ENCODE peak calls at places on chromosomes 7 and 10, in eight cellular contexts. T, R, B, Z, V, G, C and Q are unnamed samples.

GRCh38 chr7:105677803-105678583 is 96.7 kb upstream of the EFCAB10 start:
- ATAC-seq in R (no peak), G (peak), B (peak), C (no peak), Z (peak), T (no peak), V (no peak), Q (no peak)

GRCh38 chr10:31759124-31759798 is 169.4 kb downstream of the ARHGAP12 start:
- ATAC-seq in V (peak), G (peak), B (no peak), T (no peak), C (peak), R (peak), Z (peak), Q (no peak)

GRCh38 chr7:25139536-25139935 is 14.5 kb upstream of the CYCS start:
- ATAC-seq in B (no peak), G (no peak), R (no peak), T (no peak), V (no peak), Z (no peak), C (no peak), Q (no peak)

GRCh38 chr10:89351402-89352038 is 23.7 kb downstream of the IFIT3 start:
- ATAC-seq in T (peak), G (peak), Z (no peak), V (peak), R (peak), B (no peak), C (peak), Q (peak)

GRCh38 chr10:78211476-78212110 is 177.9 kb downstream of the RPS24 start:
- ATAC-seq in B (no peak), R (peak), V (peak), G (no peak), C (peak), T (peak), Z (peak), Q (no peak)

GRCh38 chr10:129936266-129936922 is 27.7 kb downstream of the EBF3 start:
- ATAC-seq in Z (no peak), T (no peak), V (no peak), R (no peak), B (no peak), G (no peak), C (no peak), Q (no peak)

GRCh38 chr10:46104071-46104585 is 58.1 kb upstream of the MSMB start:
- ATAC-seq in Z (no peak), C (no peak), V (no peak), T (no peak), B (no peak), G (no peak), R (no peak), Q (no peak)

GRCh38 chr10:3783721-3784432 is 1.1 kb downstream of the KLF6 start:
- ATAC-seq in Z (peak), C (no peak), G (no peak), R (no peak), T (no peak), V (peak), B (peak), Q (no peak)

GRCh38 chr10:78966182-78966787 is 102.5 kb upstream of the ZMIZ1 start:
- ATAC-seq in Z (no peak), B (no peak), V (no peak), C (no peak), G (no peak), R (no peak), T (no peak), Q (no peak)

GRCh38 chr10:48353246-48353645 is 46.8 kb downstream of the MAPK8 start:
- ATAC-seq in C (no peak), Z (no peak), R (no peak), V (no peak), B (no peak), G (no peak), T (no peak), Q (no peak)

GRCh38 chr10:6912021-6912420 is 331.9 kb upstream of the PRKCQ start:
- ATAC-seq in B (no peak), Z (no peak), T (no peak), V (no peak), G (no peak), C (no peak), R (no peak), Q (no peak)

GRCh38 chr10:11949152-11949551 is 93.5 kb downstream of the UPF2 start:
- ATAC-seq in C (no peak), V (no peak), G (peak), B (no peak), T (no peak), Z (no peak), R (no peak), Q (no peak)

GRCh38 chr7:30226593-30227268 is 57.7 kb upstream of the ZNRF2 start:
- ATAC-seq in V (peak), B (peak), C (peak), R (peak), Z (peak), G (no peak), T (peak), Q (no peak)

GRCh38 chr10:70191906-70192305 is 21.6 kb upstream of the SAR1A start:
- ATAC-seq in Z (peak), T (peak), B (no peak), C (no peak), R (no peak), V (no peak), G (no peak), Q (peak)

GRCh38 chr10:66180651-66181318 is 745.1 kb upstream of the LRRTM3 start:
- ATAC-seq in V (peak), C (peak), R (peak), G (peak), B (peak), Z (peak), T (no peak), Q (no peak)

GRCh38 chr7:120302190-120302589 is 29.2 kb downstream of the KCND2 start:
- ATAC-seq in G (no peak), T (no peak), V (no peak), C (no peak), R (no peak), Z (no peak), B (no peak), Q (no peak)

GRCh38 chr10:84935772-84936171 is 607.4 kb downstream of the CCSER2 start:
- ATAC-seq in C (no peak), T (no peak), B (no peak), R (no peak), V (no peak), Z (no peak), G (no peak), Q (no peak)

GRCh38 chr10:44908071-44908709 is 2.9 kb upstream of the TMEM72 start:
- ATAC-seq in V (peak), R (no peak), B (peak), C (no peak), T (no peak), Z (no peak), G (no peak), Q (no peak)

GRCh38 chr10:60148266-60148840 is 241.3 kb downstream of the ANK3 start:
- ATAC-seq in T (no peak), B (peak), Z (no peak), C (no peak), V (no peak), R (no peak), G (no peak), Q (no peak)

GRCh38 chr7:107955394-107955793 is 47.6 kb downstream of the LAMB1 start:
- ATAC-seq in B (no peak), G (no peak), Z (no peak), T (no peak), C (no peak), V (no peak), R (no peak), Q (no peak)

GRCh38 chr7:110724811-110725210 is 366.1 kb upstream of the LRRN3 start:
- ATAC-seq in Z (no peak), R (no peak), G (no peak), T (no peak), V (no peak), B (no peak), C (no peak), Q (no peak)

GRCh38 chr10:115951242-115951641 is 321.8 kb downstream of the GFRA1 start:
- ATAC-seq in R (no peak), G (no peak), V (no peak), B (no peak), C (no peak), Z (no peak), T (no peak), Q (no peak)

GRCh38 chr7:87003872-87004798 is 55.3 kb downstream of the ELAPOR2 start:
- ATAC-seq in T (no peak), V (no peak), Z (no peak), R (no peak), G (peak), C (no peak), B (peak), Q (no peak)

GRCh38 chr7:124779194-124779593 is 13.6 kb upstream of the GPR37 start:
- ATAC-seq in C (no peak), G (peak), T (no peak), R (no peak), Z (no peak), B (no peak), V (no peak), Q (no peak)

GRCh38 chr7:12731775-12732174 is 44.3 kb downstream of the ARL4A start:
- ATAC-seq in Z (no peak), C (no peak), V (no peak), T (no peak), G (no peak), B (peak), R (no peak), Q (no peak)

GRCh38 chr10:4074559-4075407 is 289.8 kb upstream of the KLF6 start:
- ATAC-seq in G (no peak), C (no peak), Z (no peak), B (no peak), T (peak), V (no peak), R (no peak), Q (no peak)

GRCh38 chr7:92639213-92639896 is 49.2 kb upstream of the FAM133B start:
- ATAC-seq in R (no peak), Z (no peak), C (no peak), T (peak), G (no peak), B (no peak), V (no peak), Q (no peak)

GRCh38 chr10:127195041-127195506 is 1.3 kb downstream of the INSYN2A start:
- ATAC-seq in Z (peak), R (no peak), T (peak), G (no peak), C (no peak), V (peak), B (no peak), Q (no peak)

GRCh38 chr7:21944616-21945373 is 904 bp downstream of the CDCA7L start:
- ATAC-seq in T (no peak), R (peak), B (no peak), Z (peak), V (peak), C (peak), G (peak), Q (no peak)
- TF ChIP-seq POLR2AphosphoS5 in T (no peak), R (peak), B (no peak), Z (no peak), V (no peak), C (no peak), G (no peak), Q (no peak)

DNA sequence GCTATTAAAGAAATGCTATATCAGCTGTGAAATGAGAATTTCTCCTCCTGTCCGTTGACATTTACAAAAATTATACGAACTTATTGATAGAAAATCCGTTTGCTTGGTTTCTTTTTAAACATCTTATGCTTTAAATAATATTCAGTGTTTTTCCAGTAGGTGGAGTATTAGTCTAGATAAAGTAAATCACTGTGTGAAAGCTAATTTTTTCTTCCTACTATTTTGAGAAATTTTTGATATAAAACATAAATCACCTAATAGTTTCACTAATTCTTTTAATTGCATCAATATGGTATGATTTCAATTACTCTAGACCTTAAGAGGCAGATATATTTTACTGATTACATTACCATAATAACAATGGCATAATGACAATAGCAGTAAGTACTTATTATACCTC is 335.2 kb upstream of the C7orf33 start:
- ATAC-seq in V (no peak), G (no peak), R (no peak), B (no peak), C (no peak), Z (no peak), T (no peak), Q (no peak)
- TF ChIP-seq CTCF in V (no peak), G (no peak), R (peak), B (peak), C (no peak), Z (no peak), T (no peak), Q (no peak)

GRCh38 chr7:70797109-70797514 is 334.8 kb upstream of the GALNT17 start:
- ATAC-seq in V (peak), C (no peak), B (no peak), G (peak), Z (no peak), R (no peak), T (no peak), Q (no peak)
- TF ChIP-seq POLR2AphosphoS5 in V (no peak), C (no peak), B (no peak), G (no peak), Z (no peak), R (no peak), T (no peak), Q (no peak)

DNA sequence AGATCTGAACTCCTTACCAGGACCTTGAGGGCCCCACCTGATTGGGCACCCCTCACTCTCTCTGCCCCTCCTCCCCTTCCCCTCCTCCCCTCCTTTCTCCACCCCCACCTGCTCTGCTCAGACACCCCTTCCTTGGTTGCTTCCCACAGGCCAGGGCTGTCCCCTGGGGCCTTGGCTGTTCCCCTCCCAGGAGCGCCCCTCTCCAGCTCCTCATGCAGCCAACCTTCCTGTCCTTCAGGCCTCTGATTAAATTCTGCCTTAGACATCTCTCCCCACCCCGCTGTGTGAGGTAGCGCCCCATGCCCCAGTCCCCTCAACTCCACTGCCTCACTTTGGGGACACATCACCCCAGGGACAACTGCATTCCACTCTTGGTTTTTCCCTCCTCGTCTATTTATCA is 32.4 kb downstream of the HTRA1 start:
- ATAC-seq in R (no peak), Z (no peak), V (no peak), C (no peak), G (no peak), T (peak), B (no peak), Q (no peak)
- TF ChIP-seq CTCF in R (no peak), Z (no peak), V (no peak), C (no peak), G (no peak), T (no peak), B (no peak), Q (no peak)

DNA sequence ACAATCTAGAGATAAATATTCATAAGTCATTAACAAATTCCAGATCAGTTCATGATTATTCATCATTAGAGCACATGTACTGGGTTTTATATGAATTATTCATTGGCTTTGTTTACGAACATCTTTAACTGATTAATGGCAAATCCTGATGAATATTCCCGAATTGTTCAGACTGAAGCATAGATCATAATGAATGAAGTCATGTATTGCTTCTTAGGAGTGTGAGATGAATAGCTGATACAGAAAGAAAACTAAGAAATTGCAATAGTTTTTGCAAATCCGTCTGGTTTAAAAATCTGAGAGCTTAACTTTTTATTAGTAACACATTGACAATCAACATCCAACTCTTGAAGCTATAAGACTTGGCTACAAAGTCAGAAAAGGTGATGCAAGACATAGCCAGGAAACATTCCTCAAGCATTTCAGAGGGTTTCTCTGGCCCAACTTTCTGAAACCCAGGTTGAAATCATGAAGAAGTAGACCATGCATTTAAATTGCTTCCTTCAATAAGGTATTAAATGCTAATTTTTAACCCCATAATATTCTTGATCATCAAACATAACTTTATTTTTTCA is 183.7 kb upstream of the DGKB start:
- ATAC-seq in T (no peak), R (no peak), C (no peak), Z (no peak), B (no peak), G (no peak), V (no peak), Q (no peak)
- TF ChIP-seq POLR2AphosphoS5 in T (no peak), R (no peak), C (no peak), Z (no peak), B (no peak), G (no peak), V (no peak), Q (no peak)

GRCh38 chr7:94064541-94065191 is 60.5 kb upstream of the BET1 start:
- ATAC-seq in Z (no peak), C (no peak), B (no peak), V (peak), T (no peak), G (no peak), R (no peak), Q (no peak)
- TF ChIP-seq CTCF in Z (no peak), C (no peak), B (no peak), V (peak), T (no peak), G (no peak), R (no peak), Q (no peak)